ENCODE peak calls at places on chromosomes 2 and 18, in four cellular contexts. I is GDM1, N is naive B cell, G is AG08396. J is an unnamed sample.

GRCh38 chr2:112481528-112482228 is at the start of gene TTL:
- DNase-seq in I (peak; percentile 64), N (peak; percentile 89), G (peak; percentile 91), J (peak; percentile 75)

GRCh38 chr2:116980354-116980753 is 834.1 kb upstream of the DDX18 start:
- DNase-seq in I (no peak), N (no peak), G (no peak), J (no peak)

GRCh38 chr2:20757405-20758090 is 65.4 kb downstream of the LDAH start:
- DNase-seq in I (no peak), N (no peak), G (no peak), J (no peak)

GRCh38 chr18:48829443-48830149 is 121.2 kb downstream of the SMAD7 start:
- DNase-seq in I (no peak), N (no peak), G (no peak), J (peak; percentile 38)

GRCh38 chr2:38474833-38475566 is 97.9 kb upstream of the ATL2 start:
- DNase-seq in I (no peak), N (no peak), G (no peak), J (no peak)

GRCh38 chr18:58593930-58594329 is 35.0 kb downstream of the ALPK2 start:
- DNase-seq in I (no peak), N (no peak), G (no peak), J (no peak)

GRCh38 chr2:85662899-85663683 is 4.9 kb downstream of the SFTPB start:
- DNase-seq in I (no peak), N (no peak), G (peak; percentile 88), J (peak; percentile 33)

GRCh38 chr18:28080876-28081300 is 96.0 kb downstream of the CDH2 start:
- DNase-seq in I (no peak), N (no peak), G (no peak), J (no peak)

GRCh38 chr2:236971131-236971850 is 114.4 kb upstream of the COPS8 start:
- DNase-seq in I (peak; percentile 21), N (no peak), G (no peak), J (no peak)

GRCh38 chr18:10378688-10379465 is 75.6 kb upstream of the APCDD1 start:
- DNase-seq in I (no peak), N (no peak), G (peak; percentile 47), J (no peak)

GRCh38 chr2:85468704-85469349 is 50.3 kb downstream of the SH2D6 start:
- DNase-seq in I (no peak), N (no peak), G (no peak), J (no peak)

GRCh38 chr2:211085056-211085680 is 528.8 kb downstream of the CPS1 start:
- DNase-seq in I (no peak), N (no peak), G (peak; percentile 5), J (peak; percentile 1)